ENCODE peak calls at places on chromosomes 6 and 20, in five cellular contexts. One of them, this sample, is unnamed.

GRCh38 chr6:4612636-4613171 is 163.5 kb upstream of the CDYL start:
- DNase-seq in fibroblast of lung: peak; percentile 36
- DNase-seq in A673: no peak
- DNase-seq in cardiac muscle cell: peak; percentile 87
- DNase-seq in AG04450: no peak
- DNase-seq in this sample: no peak

GRCh38 chr6:35023601-35024000 is 117.5 kb downstream of the TCP11 start:
- DNase-seq in cardiac muscle cell: no peak
- DNase-seq in fibroblast of lung: no peak
- DNase-seq in A673: no peak
- DNase-seq in AG04450: no peak
- DNase-seq in this sample: no peak

GRCh38 chr6:108171291-108171917 is 5.6 kb downstream of the NR2E1 start:
- DNase-seq in fibroblast of lung: no peak
- DNase-seq in AG04450: no peak
- DNase-seq in cardiac muscle cell: no peak
- DNase-seq in A673: no peak
- DNase-seq in this sample: no peak

GRCh38 chr6:92559002-92559401 is 860.4 kb downstream of the EPHA7 start:
- DNase-seq in fibroblast of lung: peak; percentile 39
- DNase-seq in cardiac muscle cell: no peak
- DNase-seq in AG04450: no peak
- DNase-seq in A673: no peak
- DNase-seq in this sample: no peak

GRCh38 chr6:30955367-30956042 is 14.7 kb downstream of the MUCL3 start:
- DNase-seq in fibroblast of lung: peak; percentile 22
- DNase-seq in AG04450: no peak
- DNase-seq in A673: peak; percentile 89
- DNase-seq in cardiac muscle cell: peak; percentile 36
- DNase-seq in this sample: peak; percentile 71

GRCh38 chr6:157251565-157252247 is 71.6 kb downstream of the TMEM242 start:
- DNase-seq in fibroblast of lung: no peak
- DNase-seq in A673: no peak
- DNase-seq in AG04450: no peak
- DNase-seq in cardiac muscle cell: no peak
- DNase-seq in this sample: no peak

GRCh38 chr6:131758920-131759319 is 48.1 kb upstream of the CTAGE9 start:
- DNase-seq in AG04450: no peak
- DNase-seq in A673: no peak
- DNase-seq in cardiac muscle cell: no peak
- DNase-seq in fibroblast of lung: no peak
- DNase-seq in this sample: no peak

GRCh38 chr6:12049165-12049564 is 37.1 kb downstream of the HIVEP1 start:
- DNase-seq in cardiac muscle cell: no peak
- DNase-seq in AG04450: no peak
- DNase-seq in A673: no peak
- DNase-seq in fibroblast of lung: no peak
- DNase-seq in this sample: no peak

GRCh38 chr6:127343753-127344659 is 597 bp upstream of the ECHDC1 start:
- DNase-seq in AG04450: peak; percentile 41
- DNase-seq in A673: peak; percentile 33
- DNase-seq in cardiac muscle cell: peak; percentile 54
- DNase-seq in fibroblast of lung: peak; percentile 62
- DNase-seq in this sample: no peak

GRCh38 chr6:131949909-131950766 is 1.0 kb downstream of the CCN2 start:
- DNase-seq in AG04450: peak; percentile 87
- DNase-seq in cardiac muscle cell: peak; percentile 96
- DNase-seq in fibroblast of lung: peak; percentile 95
- DNase-seq in A673: peak; percentile 83
- DNase-seq in this sample: no peak

GRCh38 chr6:36682328-36683144 is 4.0 kb downstream of the CDKN1A start:
- DNase-seq in fibroblast of lung: peak; percentile 44
- DNase-seq in AG04450: no peak
- DNase-seq in cardiac muscle cell: no peak
- DNase-seq in A673: no peak
- DNase-seq in this sample: peak; percentile 81

GRCh38 chr20:44404204-44405181 is 49.0 kb downstream of the HNF4A start:
- DNase-seq in fibroblast of lung: no peak
- DNase-seq in A673: no peak
- DNase-seq in cardiac muscle cell: no peak
- DNase-seq in AG04450: no peak
- DNase-seq in this sample: no peak

GRCh38 chr20:64226686-64227576 is 28.6 kb upstream of the PCMTD2 start:
- DNase-seq in fibroblast of lung: no peak
- DNase-seq in AG04450: no peak
- DNase-seq in A673: no peak
- DNase-seq in cardiac muscle cell: no peak
- DNase-seq in this sample: no peak

GRCh38 chr20:63206878-63207277 is 9.1 kb downstream of the YTHDF1 start:
- DNase-seq in A673: no peak
- DNase-seq in AG04450: no peak
- DNase-seq in fibroblast of lung: no peak
- DNase-seq in cardiac muscle cell: no peak
- DNase-seq in this sample: no peak

GRCh38 chr20:36116813-36117441 is 37.6 kb upstream of the EPB41L1 start:
- DNase-seq in A673: no peak
- DNase-seq in cardiac muscle cell: peak; percentile 77
- DNase-seq in AG04450: peak; percentile 49
- DNase-seq in fibroblast of lung: peak; percentile 35
- DNase-seq in this sample: no peak

GRCh38 chr20:2798814-2799213 is 1.6 kb downstream of the CPXM1 start:
- DNase-seq in fibroblast of lung: no peak
- DNase-seq in cardiac muscle cell: peak; percentile 27
- DNase-seq in A673: no peak
- DNase-seq in AG04450: no peak
- DNase-seq in this sample: no peak

GRCh38 chr6:104682722-104683643 is 176.7 kb downstream of the HACE1 start:
- DNase-seq in AG04450: peak; percentile 20
- DNase-seq in fibroblast of lung: peak; percentile 65
- DNase-seq in A673: peak; percentile 82
- DNase-seq in cardiac muscle cell: peak; percentile 67
- DNase-seq in this sample: peak; percentile 69

GRCh38 chr6:41199427-41200246 is 1.3 kb downstream of the TREML2 start:
- DNase-seq in AG04450: no peak
- DNase-seq in A673: no peak
- DNase-seq in cardiac muscle cell: no peak
- DNase-seq in fibroblast of lung: no peak
- DNase-seq in this sample: no peak

GRCh38 chr6:41442800-41443501 is 103.2 kb upstream of the FOXP4 start:
- DNase-seq in AG04450: no peak
- DNase-seq in fibroblast of lung: peak; percentile 75
- DNase-seq in cardiac muscle cell: peak; percentile 81
- DNase-seq in A673: no peak
- DNase-seq in this sample: no peak

GRCh38 chr20:58428364-58428763 is 39.3 kb downstream of the VAPB start:
- DNase-seq in fibroblast of lung: no peak
- DNase-seq in A673: no peak
- DNase-seq in AG04450: no peak
- DNase-seq in cardiac muscle cell: no peak
- DNase-seq in this sample: no peak

GRCh38 chr6:33610779-33611421 is 10.2 kb upstream of the ITPR3 start:
- DNase-seq in AG04450: no peak
- DNase-seq in A673: no peak
- DNase-seq in cardiac muscle cell: peak; percentile 60
- DNase-seq in fibroblast of lung: no peak
- DNase-seq in this sample: no peak

GRCh38 chr20:61754976-61755778 is 310.5 kb downstream of the TAF4 start:
- DNase-seq in AG04450: no peak
- DNase-seq in fibroblast of lung: no peak
- DNase-seq in A673: no peak
- DNase-seq in cardiac muscle cell: no peak
- DNase-seq in this sample: no peak

GRCh38 chr6:111593516-111593824 is 12.2 kb downstream of the TRAF3IP2 start:
- DNase-seq in cardiac muscle cell: no peak
- DNase-seq in A673: no peak
- DNase-seq in AG04450: no peak
- DNase-seq in fibroblast of lung: no peak
- DNase-seq in this sample: no peak

GRCh38 chr6:136012948-136013347 is 161.4 kb downstream of the PDE7B start:
- DNase-seq in fibroblast of lung: no peak
- DNase-seq in AG04450: no peak
- DNase-seq in A673: no peak
- DNase-seq in cardiac muscle cell: no peak
- DNase-seq in this sample: no peak

GRCh38 chr20:56222201-56222600 is 26.3 kb upstream of the MC3R start:
- DNase-seq in A673: no peak
- DNase-seq in AG04450: no peak
- DNase-seq in fibroblast of lung: no peak
- DNase-seq in cardiac muscle cell: no peak
- DNase-seq in this sample: no peak
- H3K9me3 ChIP-seq in A673: no peaks in the 10 kb centered on the region
- H3K9me3 ChIP-seq in AG04450: peaks cover 7% of the 10 kb centered on the region
- H3K9me3 ChIP-seq in fibroblast of lung: no peaks in the 10 kb centered on the region
- H3K9me3 ChIP-seq in cardiac muscle cell: no peaks in the 10 kb centered on the region
- H3K9me3 ChIP-seq in this sample: no peaks in the 10 kb centered on the region

DNA sequence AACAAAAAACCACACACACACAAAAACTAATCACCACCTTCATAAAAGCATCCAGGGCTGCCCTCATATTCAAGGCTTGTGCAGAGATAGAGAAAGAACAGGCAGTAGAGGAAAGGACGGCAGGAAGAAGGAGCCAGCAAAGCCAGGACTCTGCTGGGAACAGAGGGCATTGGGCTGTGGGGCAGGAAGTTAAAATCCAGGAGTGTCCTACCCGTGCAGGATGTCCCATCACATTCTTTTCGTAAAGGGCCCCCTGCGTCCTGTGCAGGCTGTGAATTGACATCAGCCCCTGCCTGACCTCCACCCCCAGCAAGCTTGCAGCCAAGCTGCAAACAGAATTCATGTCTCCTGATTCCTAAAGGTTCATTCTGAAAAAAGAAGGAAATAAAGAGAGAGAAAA is 96.4 kb upstream of the AKAP12 start:
- DNase-seq in AG04450: no peak
- DNase-seq in cardiac muscle cell: no peak
- DNase-seq in fibroblast of lung: no peak
- DNase-seq in A673: no peak
- DNase-seq in this sample: no peak
- H3K9me3 ChIP-seq in AG04450: no peaks in the 10 kb centered on the region
- H3K9me3 ChIP-seq in cardiac muscle cell: no peaks in the 10 kb centered on the region
- H3K9me3 ChIP-seq in fibroblast of lung: no peaks in the 10 kb centered on the region
- H3K9me3 ChIP-seq in A673: no peaks in the 10 kb centered on the region
- H3K9me3 ChIP-seq in this sample: no peaks in the 10 kb centered on the region

GRCh38 chr20:42313704-42314103 is 695.5 kb upstream of the CHD6 start:
- DNase-seq in A673: no peak
- DNase-seq in AG04450: no peak
- DNase-seq in fibroblast of lung: no peak
- DNase-seq in cardiac muscle cell: no peak
- DNase-seq in this sample: no peak
- H3K9me3 ChIP-seq in A673: no peaks in the 10 kb centered on the region
- H3K9me3 ChIP-seq in AG04450: peaks cover 17% of the 10 kb centered on the region
- H3K9me3 ChIP-seq in fibroblast of lung: no peaks in the 10 kb centered on the region
- H3K9me3 ChIP-seq in cardiac muscle cell: no peaks in the 10 kb centered on the region
- H3K9me3 ChIP-seq in this sample: no peaks in the 10 kb centered on the region

GRCh38 chr6:82484737-82485650 is 121.4 kb downstream of the TPBG start:
- DNase-seq in cardiac muscle cell: no peak
- DNase-seq in fibroblast of lung: no peak
- DNase-seq in A673: peak; percentile 63
- DNase-seq in AG04450: no peak
- DNase-seq in this sample: no peak
- H3K9me3 ChIP-seq in cardiac muscle cell: no peaks in the 10 kb centered on the region
- H3K9me3 ChIP-seq in fibroblast of lung: no peaks in the 10 kb centered on the region
- H3K9me3 ChIP-seq in A673: peaks cover 29% of the 10 kb centered on the region
- H3K9me3 ChIP-seq in AG04450: peaks cover 4% of the 10 kb centered on the region
- H3K9me3 ChIP-seq in this sample: no peaks in the 10 kb centered on the region

DNA sequence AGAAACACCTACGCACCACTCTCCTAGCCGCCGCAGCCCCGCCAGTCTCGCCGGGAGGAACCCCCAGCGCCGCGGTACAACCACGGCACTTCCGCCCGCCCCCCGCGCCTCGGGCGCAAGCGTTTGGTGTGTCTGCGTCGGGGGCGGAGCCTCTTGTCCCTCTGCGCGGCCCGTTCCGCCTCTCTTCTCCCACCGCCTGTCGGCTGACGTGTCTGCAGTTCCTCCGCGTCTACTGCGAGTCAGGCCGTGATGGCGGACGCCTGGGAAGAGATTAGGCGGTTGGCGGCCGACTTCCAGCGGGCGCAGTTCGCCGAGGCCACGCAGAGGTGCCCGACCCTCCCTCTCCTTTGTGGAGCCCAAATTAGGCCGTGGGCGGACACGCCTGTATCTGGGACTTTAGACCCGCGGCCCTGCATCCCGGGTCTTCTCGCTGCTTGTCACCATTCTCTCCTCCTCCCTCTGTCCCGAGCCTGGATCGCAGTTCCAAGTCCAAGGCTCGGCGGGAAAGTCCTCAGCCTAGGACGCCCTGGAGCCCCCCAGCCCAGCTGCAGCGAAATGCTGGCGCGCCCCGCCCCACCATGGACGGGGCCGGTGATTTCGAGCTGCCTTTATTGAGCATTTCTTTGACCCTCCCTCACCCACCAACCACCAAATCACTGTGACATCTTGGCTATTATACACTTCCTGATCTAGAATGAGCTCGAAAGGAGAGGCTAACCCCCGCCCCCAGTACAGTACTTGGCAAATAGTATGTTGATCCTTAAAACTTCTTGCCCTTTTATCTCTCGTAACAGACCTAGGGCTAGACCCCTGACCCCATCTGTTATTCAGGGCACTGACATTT is at the start of gene UFL1:
- DNase-seq in fibroblast of lung: peak; percentile 90
- DNase-seq in cardiac muscle cell: peak; percentile 95
- DNase-seq in A673: peak; percentile 97
- DNase-seq in AG04450: peak; percentile 68
- DNase-seq in this sample: peak; percentile 97
- H3K9me3 ChIP-seq in fibroblast of lung: no peaks in the 10 kb centered on the region
- H3K9me3 ChIP-seq in cardiac muscle cell: no peaks in the 10 kb centered on the region
- H3K9me3 ChIP-seq in A673: no peaks in the 10 kb centered on the region
- H3K9me3 ChIP-seq in AG04450: no peaks in the 10 kb centered on the region
- H3K9me3 ChIP-seq in this sample: no peaks in the 10 kb centered on the region

GRCh38 chr6:27452496-27452897 is 20.4 kb downstream of the ZNF184 start:
- DNase-seq in cardiac muscle cell: no peak
- DNase-seq in fibroblast of lung: peak; percentile 21
- DNase-seq in A673: no peak
- DNase-seq in AG04450: no peak
- DNase-seq in this sample: no peak

GRCh38 chr6:27448456-27448855 is 24.4 kb downstream of the ZNF184 start:
- DNase-seq in cardiac muscle cell: no peak
- DNase-seq in AG04450: no peak
- DNase-seq in A673: no peak
- DNase-seq in fibroblast of lung: no peak
- DNase-seq in this sample: no peak

GRCh38 chr6:27451660-27452390 is 21.1 kb downstream of the ZNF184 start:
- DNase-seq in fibroblast of lung: no peak
- DNase-seq in cardiac muscle cell: no peak
- DNase-seq in A673: no peak
- DNase-seq in AG04450: no peak
- DNase-seq in this sample: no peak
- H3K9me3 ChIP-seq in fibroblast of lung: peaks cover 8% of the 10 kb centered on the region
- H3K9me3 ChIP-seq in cardiac muscle cell: peaks cover 11% of the 10 kb centered on the region
- H3K9me3 ChIP-seq in A673: peaks cover 94% of the 10 kb centered on the region
- H3K9me3 ChIP-seq in AG04450: peaks cover 30% of the 10 kb centered on the region
- H3K9me3 ChIP-seq in this sample: peaks cover 90% of the 10 kb centered on the region

This sample was measured in CD4-positive, CD25-positive, alpha-beta regulatory T cell.